ENCODE peak calls at places on chromosome 12, in nine cellular contexts. Q is astrocyte of the spinal cord; G is pancreas; V is GM13977; Y is astrocyte of the cerebellum; U is CD8-positive, alpha-beta T cell; W is ELF-1; A is HFF-Myc; I is retina. J is an unnamed sample.

GRCh38 chr12:109814600-109814999 is 18.6 kb downstream of the TRPV4 start:
- DNase-seq in I (no peak), U (no peak), V (no peak), Q (no peak), Y (no peak), A (no peak), W (no peak), G (no peak), J (no peak)

GRCh38 chr12:57027011-57027804 is 10.9 kb upstream of the TAC3 start:
- DNase-seq in W (peak; percentile 8), G (no peak), Q (no peak), Y (no peak), U (no peak), I (peak; percentile 24), A (no peak), V (no peak), J (no peak)

GRCh38 chr12:106585862-106586534 is 3.2 kb downstream of the RFX4 start:
- DNase-seq in U (no peak), Q (no peak), I (peak; percentile 83), G (no peak), Y (no peak), W (peak; percentile 77), A (no peak), V (no peak), J (no peak)

GRCh38 chr12:38141239-38141638 is 175.3 kb upstream of the ALG10B start:
- DNase-seq in U (no peak), G (no peak), W (no peak), A (no peak), V (no peak), I (no peak), Y (no peak), Q (no peak), J (no peak)

GRCh38 chr12:58529897-58530296 is 390.4 kb downstream of the LRIG3 start:
- DNase-seq in G (no peak), I (no peak), Y (peak; percentile 96), V (no peak), Q (peak; percentile 97), U (no peak), W (no peak), A (peak; percentile 84), J (peak; percentile 29)

GRCh38 chr12:46659032-46659703 is 166.6 kb downstream of the SLC38A4 start:
- DNase-seq in W (peak; percentile 23), G (no peak), A (no peak), V (no peak), I (peak; percentile 41), Y (no peak), U (no peak), Q (no peak), J (no peak)

GRCh38 chr12:104060791-104061190 is 3.5 kb upstream of the HCFC2 start:
- DNase-seq in A (no peak), W (no peak), Q (no peak), G (no peak), U (no peak), I (no peak), Y (no peak), V (no peak), J (no peak)

GRCh38 chr12:78732481-78732880 is 132.1 kb upstream of the SYT1 start:
- DNase-seq in Q (no peak), V (no peak), Y (no peak), A (no peak), W (no peak), I (no peak), G (no peak), U (no peak), J (no peak)

GRCh38 chr12:132886529-132887477 is 602 bp downstream of the CHFR start:
- DNase-seq in V (no peak), Q (peak; percentile 7), Y (no peak), I (peak; percentile 58), U (no peak), G (peak; percentile 72), A (no peak), W (peak; percentile 22), J (no peak)

GRCh38 chr12:11171953-11172675 is 1.1 kb downstream of the SMIM10L1 start:
- DNase-seq in A (no peak), Q (no peak), G (no peak), Y (peak; percentile 2), V (no peak), W (no peak), U (no peak), I (peak; percentile 77), J (no peak)

GRCh38 chr12:15276088-15276698 is 46.1 kb upstream of the PTPRO start:
- DNase-seq in G (no peak), Q (peak; percentile 45), Y (no peak), V (no peak), A (peak; percentile 26), W (peak; percentile 60), U (no peak), I (peak; percentile 76), J (peak; percentile 13)

GRCh38 chr12:58731096-58731495 is 189.2 kb downstream of the LRIG3 start:
- DNase-seq in W (no peak), Q (no peak), I (no peak), A (no peak), U (no peak), G (no peak), V (no peak), Y (no peak), J (no peak)

GRCh38 chr12:117109943-117110342 is 10.7 kb upstream of the TESC start:
- DNase-seq in Q (no peak), G (no peak), I (no peak), V (no peak), Y (no peak), W (no peak), U (no peak), A (no peak), J (no peak)

GRCh38 chr12:121060149-121061001 is 21.3 kb upstream of the OASL start:
- DNase-seq in A (peak; percentile 16), U (peak; percentile 33), Y (no peak), G (no peak), Q (peak; percentile 41), W (peak; percentile 64), I (peak; percentile 23), V (peak; percentile 74), J (peak; percentile 20)

GRCh38 chr12:96985515-96986362 is 78.7 kb downstream of the NEDD1 start:
- DNase-seq in G (peak; percentile 53), I (peak; percentile 73), V (peak; percentile 76), U (peak; percentile 37), Y (no peak), W (peak; percentile 63), Q (no peak), A (no peak), J (no peak)

GRCh38 chr12:19263666-19264065 is 134.1 kb downstream of the PLEKHA5 start:
- DNase-seq in I (no peak), Y (peak; percentile 19), U (no peak), V (no peak), A (no peak), Q (peak; percentile 29), G (no peak), W (no peak), J (no peak)

GRCh38 chr12:124490584-124491305 is 76.7 kb downstream of the NCOR2 start:
- DNase-seq in V (no peak), W (no peak), Q (no peak), Y (no peak), A (no peak), G (peak; percentile 96), I (peak; percentile 32), U (no peak), J (no peak)

GRCh38 chr12:27176765-27177164 is 67.3 kb upstream of the STK38L start:
- DNase-seq in Y (no peak), U (no peak), W (no peak), A (no peak), Q (peak; percentile 69), I (no peak), G (no peak), V (no peak), J (no peak)

GRCh38 chr12:19404232-19404880 is 34.9 kb upstream of the AEBP2 start:
- DNase-seq in I (no peak), U (peak; percentile 16), G (no peak), W (peak; percentile 52), V (no peak), A (no peak), Y (no peak), Q (no peak), J (no peak)

GRCh38 chr12:11446372-11446771 is 51.0 kb upstream of the PRB2 start:
- DNase-seq in Q (no peak), I (no peak), W (no peak), Y (no peak), U (no peak), V (no peak), G (no peak), A (peak; percentile 3), J (no peak)

GRCh38 chr12:23949212-23950010 is at the start of gene SOX5:
- DNase-seq in A (no peak), U (no peak), W (peak; percentile 79), G (peak; percentile 29), V (no peak), I (peak; percentile 80), Q (peak; percentile 75), Y (peak; percentile 41), J (peak; percentile 44)

GRCh38 chr12:109291531-109292341 is 17.3 kb downstream of the FOXN4 start:
- DNase-seq in V (no peak), I (peak; percentile 93), W (peak; percentile 86), Y (no peak), Q (peak; percentile 24), U (no peak), G (no peak), A (peak; percentile 16), J (no peak)

GRCh38 chr12:117098361-117099217 is 627 bp downstream of the TESC start:
- DNase-seq in A (no peak), U (no peak), W (peak; percentile 17), Q (no peak), Y (no peak), V (peak; percentile 75), G (peak; percentile 93), I (no peak), J (no peak)

GRCh38 chr12:70603044-70603443 is 34.2 kb downstream of the PTPRB start:
- DNase-seq in Q (no peak), U (no peak), W (no peak), Y (no peak), V (no peak), G (no peak), I (no peak), A (no peak), J (no peak)

GRCh38 chr12:91327889-91328288 is 145.3 kb upstream of the DCN start:
- DNase-seq in A (no peak), Q (peak; percentile 16), Y (no peak), W (no peak), U (no peak), G (no peak), V (no peak), I (no peak), J (no peak)

GRCh38 chr12:107462428-107463332 is 222.9 kb upstream of the PWP1 start:
- DNase-seq in W (no peak), Y (no peak), U (no peak), G (no peak), A (no peak), I (no peak), Q (no peak), V (no peak), J (no peak)

GRCh38 chr12:6607751-6608591 is 792 bp upstream of the CHD4 start:
- DNase-seq in V (peak; percentile 71), Q (peak; percentile 41), U (peak; percentile 47), A (peak; percentile 54), G (no peak), Y (no peak), I (peak; percentile 75), W (peak; percentile 40), J (no peak)

GRCh38 chr12:60257063-60257462 is 661.2 kb downstream of the SLC16A7 start:
- DNase-seq in I (peak; percentile 38), W (no peak), G (no peak), Y (peak; percentile 67), V (no peak), Q (peak; percentile 80), A (peak; percentile 52), U (no peak), J (no peak)

GRCh38 chr12:123389560-123390351 is 5.8 kb downstream of the KMT5A start:
- DNase-seq in U (peak; percentile 13), V (peak; percentile 73), Q (peak; percentile 26), G (peak; percentile 88), W (peak; percentile 72), I (peak; percentile 58), A (no peak), Y (no peak), J (no peak)

GRCh38 chr12:57230381-57231155 is 1.1 kb downstream of the SHMT2 start:
- DNase-seq in U (no peak), W (no peak), V (no peak), Q (no peak), A (no peak), G (peak; percentile 48), Y (no peak), I (no peak), J (no peak)

GRCh38 chr12:2341051-2341751 is 288.4 kb downstream of the CACNA1C start:
- DNase-seq in W (no peak), I (no peak), U (no peak), A (no peak), Y (no peak), Q (no peak), G (no peak), V (no peak), J (no peak)